ENCODE peak calls at places on chromosomes 3 and 15, in seven cellular contexts. P, N, F, O, H, J and W are unnamed samples.

GRCh38 chr3:177522051-177522450 is 324.8 kb upstream of the TBL1XR1 start:
- DNase-seq in O (no peak), N (no peak), J (no peak), H (peak), F (no peak), P (no peak), W (no peak)

GRCh38 chr15:58264068-58264971 is 126.1 kb downstream of the AQP9 start:
- DNase-seq in N (no peak), F (no peak), O (no peak), P (no peak), J (no peak), H (no peak), W (no peak)

GRCh38 chr3:185152433-185153169 is at the start of gene C3orf70:
- DNase-seq in F (peak), O (no peak), P (peak), N (peak), H (peak), J (peak), W (peak)

GRCh38 chr15:64127521-64128275 is 23.8 kb upstream of the SNX22 start:
- DNase-seq in H (no peak), N (no peak), J (no peak), P (no peak), O (no peak), F (no peak), W (no peak)

GRCh38 chr15:80371924-80372323 is 32.3 kb upstream of the ARNT2 start:
- DNase-seq in P (no peak), H (no peak), O (no peak), J (no peak), N (no peak), F (no peak), W (no peak)

GRCh38 chr3:140424211-140424610 is 253.7 kb upstream of the TRIM42 start:
- DNase-seq in O (no peak), F (no peak), H (no peak), J (no peak), P (peak), N (no peak), W (no peak)

GRCh38 chr15:72156928-72157327 is 38.7 kb downstream of the SENP8 start:
- DNase-seq in P (peak), O (no peak), J (peak), N (no peak), F (no peak), H (no peak), W (no peak)

GRCh38 chr3:171026584-171027293 is at the start of gene SLC2A2:
- DNase-seq in J (no peak), P (no peak), F (no peak), H (no peak), N (no peak), O (no peak), W (peak)

GRCh38 chr3:50256978-50257890 is 11.7 kb upstream of the SEMA3B start:
- DNase-seq in J (peak), N (peak), F (no peak), P (peak), O (no peak), H (no peak), W (no peak)